ENCODE peak calls at places on chromosomes 11 and 22, in seven cellular contexts. One of them, this sample, is unnamed.

GRCh38 chr11:68997124-68997994 is 15.7 kb downstream of the MRGPRF start:
- DNase-seq in GM18507: no peak
- DNase-seq in astrocyte of the spinal cord: no peak
- DNase-seq in AG09309: no peak
- DNase-seq in SW 1271: no peak
- DNase-seq in astrocyte: no peak
- DNase-seq in fibroblast of pulmonary artery: no peak
- DNase-seq in this sample: no peak

GRCh38 chr11:66328307-66329144 is 7.7 kb downstream of the RIN1 start:
- DNase-seq in astrocyte: no peak
- DNase-seq in astrocyte of the spinal cord: peak
- DNase-seq in fibroblast of pulmonary artery: peak
- DNase-seq in GM18507: peak
- DNase-seq in SW 1271: peak
- DNase-seq in AG09309: no peak
- DNase-seq in this sample: no peak

GRCh38 chr22:24094966-24095365 is 83.9 kb downstream of the CABIN1 start:
- DNase-seq in GM18507: no peak
- DNase-seq in fibroblast of pulmonary artery: no peak
- DNase-seq in astrocyte of the spinal cord: no peak
- DNase-seq in SW 1271: no peak
- DNase-seq in astrocyte: no peak
- DNase-seq in AG09309: no peak
- DNase-seq in this sample: no peak

GRCh38 chr11:114171257-114172054 is 111.9 kb downstream of the ZBTB16 start:
- DNase-seq in astrocyte: no peak
- DNase-seq in GM18507: no peak
- DNase-seq in SW 1271: no peak
- DNase-seq in fibroblast of pulmonary artery: peak
- DNase-seq in AG09309: no peak
- DNase-seq in astrocyte of the spinal cord: no peak
- DNase-seq in this sample: no peak

GRCh38 chr11:47553417-47553746 is 450 bp upstream of the CELF1 start:
- DNase-seq in astrocyte of the spinal cord: no peak
- DNase-seq in AG09309: no peak
- DNase-seq in astrocyte: no peak
- DNase-seq in fibroblast of pulmonary artery: peak
- DNase-seq in SW 1271: no peak
- DNase-seq in GM18507: no peak
- DNase-seq in this sample: no peak

GRCh38 chr11:102760355-102761035 is 19.9 kb downstream of the MMP10 start:
- DNase-seq in astrocyte: peak
- DNase-seq in AG09309: peak
- DNase-seq in astrocyte of the spinal cord: peak
- DNase-seq in fibroblast of pulmonary artery: peak
- DNase-seq in SW 1271: peak
- DNase-seq in GM18507: no peak
- DNase-seq in this sample: no peak

GRCh38 chr11:108923413-108923812 is 258.5 kb downstream of the DDX10 start:
- DNase-seq in astrocyte of the spinal cord: no peak
- DNase-seq in GM18507: no peak
- DNase-seq in fibroblast of pulmonary artery: no peak
- DNase-seq in astrocyte: no peak
- DNase-seq in AG09309: no peak
- DNase-seq in SW 1271: no peak
- DNase-seq in this sample: no peak

GRCh38 chr22:48719978-48720661 is 1107.6 kb downstream of the BRD1 start:
- DNase-seq in astrocyte: no peak
- DNase-seq in fibroblast of pulmonary artery: no peak
- DNase-seq in AG09309: no peak
- DNase-seq in SW 1271: no peak
- DNase-seq in astrocyte of the spinal cord: no peak
- DNase-seq in GM18507: no peak
- DNase-seq in this sample: no peak

GRCh38 chr11:134331565-134332188 is at the start of gene GLB1L2:
- DNase-seq in AG09309: no peak
- DNase-seq in SW 1271: peak
- DNase-seq in fibroblast of pulmonary artery: peak
- DNase-seq in astrocyte of the spinal cord: no peak
- DNase-seq in astrocyte: no peak
- DNase-seq in GM18507: peak
- DNase-seq in this sample: no peak

GRCh38 chr11:62077136-62077535 is 46.7 kb upstream of the INCENP start:
- DNase-seq in astrocyte: no peak
- DNase-seq in fibroblast of pulmonary artery: no peak
- DNase-seq in AG09309: no peak
- DNase-seq in GM18507: no peak
- DNase-seq in astrocyte of the spinal cord: no peak
- DNase-seq in SW 1271: no peak
- DNase-seq in this sample: no peak

GRCh38 chr11:12008790-12009616 is 577 bp upstream of the DKK3 start:
- DNase-seq in GM18507: no peak
- DNase-seq in SW 1271: peak
- DNase-seq in astrocyte of the spinal cord: peak
- DNase-seq in astrocyte: no peak
- DNase-seq in AG09309: no peak
- DNase-seq in fibroblast of pulmonary artery: peak
- DNase-seq in this sample: no peak

GRCh38 chr11:65547446-65548125 is 10.6 kb downstream of the LTBP3 start:
- DNase-seq in astrocyte of the spinal cord: no peak
- DNase-seq in astrocyte: no peak
- DNase-seq in GM18507: no peak
- DNase-seq in fibroblast of pulmonary artery: no peak
- DNase-seq in AG09309: no peak
- DNase-seq in SW 1271: no peak
- DNase-seq in this sample: no peak

GRCh38 chr11:111049131-111049530 is 196.4 kb upstream of the POU2AF2 start:
- DNase-seq in astrocyte: peak
- DNase-seq in SW 1271: no peak
- DNase-seq in GM18507: no peak
- DNase-seq in astrocyte of the spinal cord: no peak
- DNase-seq in fibroblast of pulmonary artery: no peak
- DNase-seq in AG09309: no peak
- DNase-seq in this sample: no peak

GRCh38 chr11:129866328-129866727 is 29.1 kb downstream of the NFRKB start:
- DNase-seq in SW 1271: no peak
- DNase-seq in AG09309: no peak
- DNase-seq in astrocyte of the spinal cord: no peak
- DNase-seq in GM18507: no peak
- DNase-seq in fibroblast of pulmonary artery: no peak
- DNase-seq in astrocyte: no peak
- DNase-seq in this sample: no peak

GRCh38 chr11:2582436-2582931 is 117.3 kb downstream of the KCNQ1OT1 start:
- DNase-seq in astrocyte of the spinal cord: peak
- DNase-seq in SW 1271: no peak
- DNase-seq in GM18507: no peak
- DNase-seq in astrocyte: no peak
- DNase-seq in AG09309: no peak
- DNase-seq in fibroblast of pulmonary artery: no peak
- DNase-seq in this sample: no peak

GRCh38 chr11:83671295-83671694 is 385.1 kb upstream of the CCDC90B start:
- DNase-seq in astrocyte: no peak
- DNase-seq in fibroblast of pulmonary artery: no peak
- DNase-seq in SW 1271: peak
- DNase-seq in GM18507: no peak
- DNase-seq in astrocyte of the spinal cord: no peak
- DNase-seq in AG09309: no peak
- DNase-seq in this sample: no peak

GRCh38 chr22:41286639-41287091 is 678 bp upstream of the RANGAP1 start:
- DNase-seq in astrocyte of the spinal cord: no peak
- DNase-seq in fibroblast of pulmonary artery: peak
- DNase-seq in astrocyte: no peak
- DNase-seq in SW 1271: no peak
- DNase-seq in GM18507: no peak
- DNase-seq in AG09309: no peak
- DNase-seq in this sample: no peak

GRCh38 chr11:2569321-2569721 is 124.5 kb downstream of the KCNQ1 start:
- DNase-seq in SW 1271: no peak
- DNase-seq in fibroblast of pulmonary artery: no peak
- DNase-seq in AG09309: peak
- DNase-seq in astrocyte: no peak
- DNase-seq in GM18507: no peak
- DNase-seq in astrocyte of the spinal cord: no peak
- DNase-seq in this sample: no peak

GRCh38 chr11:90476442-90477007 is 253.7 kb upstream of the CHORDC1 start:
- DNase-seq in astrocyte: peak
- DNase-seq in GM18507: no peak
- DNase-seq in astrocyte of the spinal cord: peak
- DNase-seq in SW 1271: peak
- DNase-seq in fibroblast of pulmonary artery: peak
- DNase-seq in AG09309: no peak
- DNase-seq in this sample: peak

GRCh38 chr22:49767355-49768062 is 60.2 kb downstream of the BRD1 start:
- DNase-seq in astrocyte of the spinal cord: peak
- DNase-seq in SW 1271: peak
- DNase-seq in GM18507: no peak
- DNase-seq in AG09309: peak
- DNase-seq in astrocyte: peak
- DNase-seq in fibroblast of pulmonary artery: peak
- DNase-seq in this sample: peak

GRCh38 chr11:90218606-90219005 is 4.2 kb downstream of the CHORDC1 start:
- DNase-seq in SW 1271: no peak
- DNase-seq in AG09309: no peak
- DNase-seq in astrocyte: no peak
- DNase-seq in GM18507: no peak
- DNase-seq in fibroblast of pulmonary artery: no peak
- DNase-seq in astrocyte of the spinal cord: no peak
- DNase-seq in this sample: no peak

GRCh38 chr22:47388778-47389177 is 626.3 kb downstream of the TBC1D22A start:
- DNase-seq in astrocyte of the spinal cord: no peak
- DNase-seq in astrocyte: no peak
- DNase-seq in GM18507: no peak
- DNase-seq in fibroblast of pulmonary artery: no peak
- DNase-seq in AG09309: no peak
- DNase-seq in SW 1271: no peak
- DNase-seq in this sample: no peak

GRCh38 chr22:46076651-46077339 is 73.5 kb upstream of the PPARA start:
- DNase-seq in GM18507: no peak
- DNase-seq in astrocyte: peak
- DNase-seq in SW 1271: no peak
- DNase-seq in AG09309: peak
- DNase-seq in fibroblast of pulmonary artery: peak
- DNase-seq in astrocyte of the spinal cord: no peak
- DNase-seq in this sample: no peak

GRCh38 chr11:35126000-35126878 is 12.7 kb upstream of the CD44 start:
- DNase-seq in astrocyte of the spinal cord: no peak
- DNase-seq in AG09309: no peak
- DNase-seq in astrocyte: no peak
- DNase-seq in GM18507: no peak
- DNase-seq in fibroblast of pulmonary artery: no peak
- DNase-seq in SW 1271: no peak
- DNase-seq in this sample: no peak

This sample was measured in keratinocyte.